ENCODE peak calls at places on chromosome 22, in five cellular contexts. One of them, this sample, is unnamed.

GRCh38 chr22:32352681-32353080 is 5.0 kb upstream of the RFPL3 start:
- DNase-seq in NCI-H774: no peak
- DNase-seq in GM13976: no peak
- DNase-seq in activated naive CD8-positive, alpha-beta T cell treated with anti-CD3 and anti-CD28 coated beads, Interleukin-2, amount 50 U/mL, for 24 hours: no peak
- DNase-seq in DMS53: no peak
- DNase-seq in this sample: no peak

GRCh38 chr22:20787746-20788626 is 14.1 kb downstream of the SERPIND1 start:
- DNase-seq in NCI-H774: no peak
- DNase-seq in DMS53: no peak
- DNase-seq in activated naive CD8-positive, alpha-beta T cell treated with anti-CD3 and anti-CD28 coated beads, Interleukin-2, amount 50 U/mL, for 24 hours: no peak
- DNase-seq in GM13976: no peak
- DNase-seq in this sample: no peak

GRCh38 chr22:40525250-40525884 is 111.2 kb downstream of the MRTFA start:
- DNase-seq in activated naive CD8-positive, alpha-beta T cell treated with anti-CD3 and anti-CD28 coated beads, Interleukin-2, amount 50 U/mL, for 24 hours: peak
- DNase-seq in NCI-H774: no peak
- DNase-seq in GM13976: no peak
- DNase-seq in DMS53: peak
- DNase-seq in this sample: no peak

GRCh38 chr22:26650722-26651421 is 6.5 kb upstream of the MIAT start:
- DNase-seq in GM13976: no peak
- DNase-seq in DMS53: no peak
- DNase-seq in activated naive CD8-positive, alpha-beta T cell treated with anti-CD3 and anti-CD28 coated beads, Interleukin-2, amount 50 U/mL, for 24 hours: no peak
- DNase-seq in NCI-H774: no peak
- DNase-seq in this sample: no peak

GRCh38 chr22:49760630-49761571 is 66.8 kb downstream of the BRD1 start:
- DNase-seq in DMS53: peak
- DNase-seq in GM13976: no peak
- DNase-seq in NCI-H774: no peak
- DNase-seq in activated naive CD8-positive, alpha-beta T cell treated with anti-CD3 and anti-CD28 coated beads, Interleukin-2, amount 50 U/mL, for 24 hours: no peak
- DNase-seq in this sample: no peak

GRCh38 chr22:48942698-48943566 is 884.7 kb downstream of the BRD1 start:
- DNase-seq in activated naive CD8-positive, alpha-beta T cell treated with anti-CD3 and anti-CD28 coated beads, Interleukin-2, amount 50 U/mL, for 24 hours: no peak
- DNase-seq in GM13976: no peak
- DNase-seq in DMS53: no peak
- DNase-seq in NCI-H774: no peak
- DNase-seq in this sample: no peak

GRCh38 chr22:41902932-41903421 is 11.9 kb downstream of the SHISA8 start:
- DNase-seq in DMS53: peak
- DNase-seq in GM13976: no peak
- DNase-seq in NCI-H774: no peak
- DNase-seq in activated naive CD8-positive, alpha-beta T cell treated with anti-CD3 and anti-CD28 coated beads, Interleukin-2, amount 50 U/mL, for 24 hours: no peak
- DNase-seq in this sample: no peak

GRCh38 chr22:46070722-46071450 is 79.4 kb upstream of the PPARA start:
- DNase-seq in GM13976: no peak
- DNase-seq in NCI-H774: peak
- DNase-seq in DMS53: peak
- DNase-seq in activated naive CD8-positive, alpha-beta T cell treated with anti-CD3 and anti-CD28 coated beads, Interleukin-2, amount 50 U/mL, for 24 hours: peak
- DNase-seq in this sample: no peak

GRCh38 chr22:49812838-49813237 is 14.8 kb downstream of the BRD1 start:
- DNase-seq in GM13976: no peak
- DNase-seq in activated naive CD8-positive, alpha-beta T cell treated with anti-CD3 and anti-CD28 coated beads, Interleukin-2, amount 50 U/mL, for 24 hours: no peak
- DNase-seq in NCI-H774: no peak
- DNase-seq in DMS53: no peak
- DNase-seq in this sample: no peak

GRCh38 chr22:30537083-30537731 is 9.3 kb downstream of the SEC14L6 start:
- DNase-seq in DMS53: no peak
- DNase-seq in NCI-H774: no peak
- DNase-seq in GM13976: no peak
- DNase-seq in activated naive CD8-positive, alpha-beta T cell treated with anti-CD3 and anti-CD28 coated beads, Interleukin-2, amount 50 U/mL, for 24 hours: no peak
- DNase-seq in this sample: no peak

GRCh38 chr22:40107244-40107643 is 70.5 kb upstream of the TNRC6B start:
- DNase-seq in NCI-H774: no peak
- DNase-seq in GM13976: peak
- DNase-seq in DMS53: no peak
- DNase-seq in activated naive CD8-positive, alpha-beta T cell treated with anti-CD3 and anti-CD28 coated beads, Interleukin-2, amount 50 U/mL, for 24 hours: no peak
- DNase-seq in this sample: no peak

GRCh38 chr22:21937821-21938070 is 14.9 kb downstream of the PPM1F start:
- DNase-seq in GM13976: no peak
- DNase-seq in DMS53: no peak
- DNase-seq in activated naive CD8-positive, alpha-beta T cell treated with anti-CD3 and anti-CD28 coated beads, Interleukin-2, amount 50 U/mL, for 24 hours: no peak
- DNase-seq in NCI-H774: no peak
- DNase-seq in this sample: peak

GRCh38 chr22:37079158-37079557 is 27.6 kb downstream of the KCTD17 start:
- DNase-seq in GM13976: no peak
- DNase-seq in NCI-H774: no peak
- DNase-seq in activated naive CD8-positive, alpha-beta T cell treated with anti-CD3 and anti-CD28 coated beads, Interleukin-2, amount 50 U/mL, for 24 hours: peak
- DNase-seq in DMS53: no peak
- DNase-seq in this sample: no peak

GRCh38 chr22:49087163-49087562 is 740.5 kb downstream of the BRD1 start:
- DNase-seq in GM13976: no peak
- DNase-seq in activated naive CD8-positive, alpha-beta T cell treated with anti-CD3 and anti-CD28 coated beads, Interleukin-2, amount 50 U/mL, for 24 hours: no peak
- DNase-seq in DMS53: no peak
- DNase-seq in NCI-H774: no peak
- DNase-seq in this sample: no peak

GRCh38 chr22:22558972-22559603 is at the start of gene PRAME:
- DNase-seq in DMS53: peak
- DNase-seq in GM13976: peak
- DNase-seq in activated naive CD8-positive, alpha-beta T cell treated with anti-CD3 and anti-CD28 coated beads, Interleukin-2, amount 50 U/mL, for 24 hours: peak
- DNase-seq in NCI-H774: peak
- DNase-seq in this sample: no peak

GRCh38 chr22:38067028-38067415 is 9.8 kb downstream of the PICK1 start:
- DNase-seq in GM13976: no peak
- DNase-seq in NCI-H774: no peak
- DNase-seq in activated naive CD8-positive, alpha-beta T cell treated with anti-CD3 and anti-CD28 coated beads, Interleukin-2, amount 50 U/mL, for 24 hours: no peak
- DNase-seq in DMS53: no peak
- DNase-seq in this sample: no peak

GRCh38 chr22:39598017-39598965 is 27.7 kb downstream of the CACNA1I start:
- DNase-seq in GM13976: peak
- DNase-seq in DMS53: peak
- DNase-seq in activated naive CD8-positive, alpha-beta T cell treated with anti-CD3 and anti-CD28 coated beads, Interleukin-2, amount 50 U/mL, for 24 hours: peak
- DNase-seq in NCI-H774: peak
- DNase-seq in this sample: no peak

GRCh38 chr22:48885271-48885918 is 942.3 kb downstream of the BRD1 start:
- DNase-seq in activated naive CD8-positive, alpha-beta T cell treated with anti-CD3 and anti-CD28 coated beads, Interleukin-2, amount 50 U/mL, for 24 hours: no peak
- DNase-seq in DMS53: no peak
- DNase-seq in NCI-H774: no peak
- DNase-seq in GM13976: no peak
- DNase-seq in this sample: no peak

GRCh38 chr22:45511847-45512261 is 9.2 kb downstream of the FBLN1 start:
- DNase-seq in activated naive CD8-positive, alpha-beta T cell treated with anti-CD3 and anti-CD28 coated beads, Interleukin-2, amount 50 U/mL, for 24 hours: no peak
- DNase-seq in DMS53: no peak
- DNase-seq in GM13976: no peak
- DNase-seq in NCI-H774: no peak
- DNase-seq in this sample: peak

GRCh38 chr22:45285431-45286058 is 796 bp downstream of the UPK3A start:
- DNase-seq in DMS53: peak
- DNase-seq in NCI-H774: no peak
- DNase-seq in activated naive CD8-positive, alpha-beta T cell treated with anti-CD3 and anti-CD28 coated beads, Interleukin-2, amount 50 U/mL, for 24 hours: no peak
- DNase-seq in GM13976: no peak
- DNase-seq in this sample: no peak

GRCh38 chr22:37213941-37214340 is 1.7 kb upstream of the SSTR3 start:
- DNase-seq in NCI-H774: no peak
- DNase-seq in DMS53: no peak
- DNase-seq in activated naive CD8-positive, alpha-beta T cell treated with anti-CD3 and anti-CD28 coated beads, Interleukin-2, amount 50 U/mL, for 24 hours: no peak
- DNase-seq in GM13976: no peak
- DNase-seq in this sample: no peak

This sample was measured in stromal cell of bone marrow.